ENCODE peak calls at places on chromosomes 13 and 19, in five cellular contexts. Y is K562, Q is SK-N-SH, X is GM12878, G is HCT116. B is an unnamed sample.

GRCh38 chr13:40490086-40490723 is 176.2 kb downstream of the FOXO1 start:
- DNase-seq in Y (no peak), Q (no peak), X (no peak), G (no peak), B (no peak)

GRCh38 chr13:86585826-86586225 is 786.6 kb upstream of the SLITRK6 start:
- DNase-seq in Y (no peak), Q (no peak), X (no peak), G (no peak), B (no peak)

GRCh38 chr19:34925278-34925855 is 1.3 kb upstream of the ZNF30 start:
- DNase-seq in Y (no peak), Q (no peak), X (no peak), G (no peak), B (no peak)

GRCh38 chr13:50901701-50902100 is 7.9 kb upstream of the RNASEH2B start:
- DNase-seq in Y (no peak), Q (no peak), X (no peak), G (no peak), B (no peak)

GRCh38 chr13:48539550-48539949 is 6.7 kb upstream of the RCBTB2 start:
- DNase-seq in Y (no peak), Q (no peak), X (no peak), G (no peak), B (no peak)

GRCh38 chr19:13099073-13099999 is 3.3 kb downstream of the LYL1 start:
- DNase-seq in Y (peak; percentile 45), Q (no peak), X (no peak), G (no peak), B (no peak)

GRCh38 chr19:51259348-51260245 is 8.7 kb downstream of the SIGLECL1 start:
- DNase-seq in Y (peak; percentile 57), Q (peak; percentile 48), X (peak; percentile 12), G (peak; percentile 41), B (peak; percentile 24)

GRCh38 chr19:51470966-51471365 is 7.4 kb upstream of the CEACAM18 start:
- DNase-seq in Y (peak; percentile 27), Q (no peak), X (no peak), G (no peak), B (no peak)

GRCh38 chr19:33339016-33339749 is 34.3 kb upstream of the CEBPG start:
- DNase-seq in Y (no peak), Q (no peak), X (no peak), G (no peak), B (no peak)

GRCh38 chr19:29805026-29805925 is 6.5 kb upstream of the CCNE1 start:
- DNase-seq in Y (no peak), Q (no peak), X (no peak), G (no peak), B (peak; percentile 77)

GRCh38 chr13:45584816-45585215 is 30.7 kb downstream of the ERICH6B start:
- DNase-seq in Y (peak; percentile 11), Q (no peak), X (no peak), G (peak; percentile 16), B (peak; percentile 20)
- TF ChIP-seq ZBTB33 in Y (no peak), Q (no peak), X (no peak), G (no peak), B (no peak)

GRCh38 chr19:18696023-18696422 is 12.5 kb downstream of the CRTC1 start:
- DNase-seq in Y (no peak), Q (no peak), X (no peak), G (no peak), B (no peak)
- TF ChIP-seq ZBTB33 in Y (peak; percentile 83), Q (no peak), X (no peak), G (no peak), B (no peak)

GRCh38 chr19:16076958-16077611 is 790 bp downstream of the TPM4 start:
- DNase-seq in Y (peak; percentile 41), Q (peak; percentile 70), X (no peak), G (no peak), B (no peak)
- TF ChIP-seq ZBTB33 in Y (no peak), Q (no peak), X (no peak), G (no peak), B (no peak)

DNA sequence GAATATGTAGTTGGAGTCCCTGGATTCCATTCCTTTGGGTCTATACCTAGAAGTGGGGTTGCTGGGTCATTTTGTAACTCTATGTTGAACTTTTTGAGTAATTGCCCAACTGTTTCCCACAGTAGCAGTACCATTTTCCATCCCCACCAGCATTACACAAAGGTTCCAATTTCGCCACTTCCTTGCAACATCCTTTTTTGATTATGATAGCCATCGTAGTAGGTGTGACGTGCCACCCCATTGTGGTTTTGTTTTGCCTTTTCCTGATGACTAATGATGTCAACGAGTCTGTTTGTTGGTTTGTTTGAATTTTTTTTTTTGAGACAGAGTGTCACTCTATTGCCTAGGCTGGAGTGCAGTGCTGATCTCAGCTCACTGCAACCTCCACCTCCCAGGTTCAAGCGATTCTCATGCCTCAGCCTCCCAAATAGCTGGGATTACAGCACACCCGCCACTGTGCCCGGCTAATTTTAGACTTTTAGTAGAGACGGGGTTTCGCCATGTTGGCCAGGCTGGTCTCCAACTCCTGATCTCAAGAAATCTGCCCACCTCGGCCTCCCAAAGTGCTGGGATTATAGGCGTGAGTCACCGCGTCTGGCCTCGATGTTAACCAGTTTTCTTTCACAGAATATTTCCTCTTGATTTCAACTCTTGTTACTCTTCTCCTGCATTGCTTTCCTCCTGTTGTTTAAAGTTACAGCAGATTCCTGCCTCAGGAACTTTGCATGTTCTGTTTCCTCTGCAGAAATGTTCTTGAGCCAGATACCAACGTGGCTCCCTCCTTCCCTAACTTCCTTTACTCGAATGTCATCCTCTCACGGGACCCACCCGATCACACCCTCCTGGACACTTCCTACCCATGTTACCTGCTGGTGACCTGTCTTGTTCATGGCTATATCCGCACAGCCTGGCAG is 3.6 kb upstream of the PEX11G start:
- DNase-seq in Y (no peak), Q (no peak), X (no peak), G (no peak), B (no peak)
- TF ChIP-seq ZBTB33 in Y (no peak), Q (no peak), X (no peak), G (no peak), B (no peak)

GRCh38 chr13:98263841-98264240 is 86.8 kb upstream of the RNF113B start:
- DNase-seq in Y (no peak), Q (no peak), X (no peak), G (no peak), B (no peak)

GRCh38 chr13:98264877-98265276 is 87.8 kb upstream of the RNF113B start:
- DNase-seq in Y (no peak), Q (no peak), X (no peak), G (no peak), B (no peak)

GRCh38 chr13:98267080-98267912 is 90.2 kb upstream of the RNF113B start:
- DNase-seq in Y (no peak), Q (no peak), X (peak; percentile 33), G (no peak), B (peak; percentile 94)

GRCh38 chr13:98269386-98269785 is 92.3 kb upstream of the RNF113B start:
- DNase-seq in Y (no peak), Q (no peak), X (no peak), G (no peak), B (peak; percentile 87)

DNA sequence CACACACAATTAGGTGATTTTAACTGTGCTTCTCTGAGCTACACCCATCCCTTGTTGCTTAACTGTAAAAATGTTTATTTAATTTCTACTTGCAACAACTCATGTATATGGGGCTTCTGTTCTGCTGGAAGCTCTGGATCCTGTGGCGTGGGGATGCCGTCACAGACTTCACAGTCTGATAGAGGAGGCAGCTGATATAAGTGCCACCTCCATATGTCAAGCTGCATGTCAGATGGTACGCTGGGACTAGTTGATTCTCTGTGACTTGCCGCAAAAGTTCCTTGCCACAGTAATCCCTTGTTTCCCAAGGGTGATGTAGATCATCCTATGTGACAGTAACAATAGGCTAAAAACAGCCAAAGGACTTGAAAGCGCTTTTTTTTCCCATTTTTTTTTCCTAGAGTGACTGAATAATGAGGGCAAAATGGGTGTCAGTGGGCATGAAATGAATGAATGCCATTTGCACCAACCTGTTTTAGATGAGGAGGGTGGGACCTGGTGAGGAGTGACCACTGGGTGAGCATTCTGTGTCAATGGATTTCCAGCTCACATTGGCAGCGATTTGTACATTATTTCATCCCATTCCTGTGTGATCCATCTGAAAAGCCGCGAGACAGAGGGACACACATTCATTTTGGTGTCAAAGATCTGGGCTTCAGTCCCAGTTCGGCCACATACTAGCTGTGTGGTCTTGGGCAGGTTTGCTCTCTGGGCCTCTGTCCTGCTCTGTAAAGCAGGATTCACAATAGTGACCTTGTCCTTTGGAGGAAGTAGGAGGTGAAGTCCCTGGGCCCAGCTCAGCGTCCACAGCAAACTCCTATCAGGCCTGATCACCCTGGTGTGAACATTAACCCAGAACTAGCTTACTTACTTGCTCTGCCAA is 88.8 kb upstream of the RNF113B start:
- DNase-seq in Y (no peak), Q (no peak), X (no peak), G (no peak), B (peak; percentile 98)
- TF ChIP-seq ZBTB33 in Y (no peak), Q (no peak), X (no peak), G (no peak), B (no peak)

DNA sequence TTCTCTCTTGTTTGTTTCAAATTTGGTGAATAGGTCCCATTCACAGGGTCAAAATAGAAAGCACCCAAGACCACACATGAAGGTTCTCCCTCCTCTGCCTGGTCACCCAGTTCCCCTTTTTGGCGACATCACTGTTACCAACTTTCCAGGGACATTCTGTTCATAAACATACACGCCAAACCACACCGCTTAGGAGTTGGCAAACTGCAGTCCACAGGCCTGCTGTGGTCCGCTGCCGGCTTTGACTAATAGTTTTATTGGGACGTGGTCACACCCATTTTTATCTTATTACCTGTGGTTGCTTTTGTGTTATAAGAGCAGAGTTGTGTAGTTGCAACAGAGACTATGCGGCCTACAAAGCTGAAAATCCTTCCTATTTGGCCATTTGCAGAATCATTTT is 24.2 kb downstream of the UHRF1 start:
- DNase-seq in Y (no peak), Q (no peak), X (no peak), G (no peak), B (no peak)
- TF ChIP-seq ZBTB33 in Y (no peak), Q (no peak), X (no peak), G (no peak), B (no peak)

GRCh38 chr19:42135836-42136235 is 3.6 kb upstream of the POU2F2 start:
- DNase-seq in Y (no peak), Q (no peak), X (no peak), G (no peak), B (no peak)

GRCh38 chr19:42143341-42144234 is 11.3 kb upstream of the POU2F2 start:
- DNase-seq in Y (peak; percentile 43), Q (no peak), X (no peak), G (no peak), B (no peak)

GRCh38 chr19:42134671-42135070 is 2.4 kb upstream of the POU2F2 start:
- DNase-seq in Y (no peak), Q (no peak), X (no peak), G (no peak), B (no peak)

DNA sequence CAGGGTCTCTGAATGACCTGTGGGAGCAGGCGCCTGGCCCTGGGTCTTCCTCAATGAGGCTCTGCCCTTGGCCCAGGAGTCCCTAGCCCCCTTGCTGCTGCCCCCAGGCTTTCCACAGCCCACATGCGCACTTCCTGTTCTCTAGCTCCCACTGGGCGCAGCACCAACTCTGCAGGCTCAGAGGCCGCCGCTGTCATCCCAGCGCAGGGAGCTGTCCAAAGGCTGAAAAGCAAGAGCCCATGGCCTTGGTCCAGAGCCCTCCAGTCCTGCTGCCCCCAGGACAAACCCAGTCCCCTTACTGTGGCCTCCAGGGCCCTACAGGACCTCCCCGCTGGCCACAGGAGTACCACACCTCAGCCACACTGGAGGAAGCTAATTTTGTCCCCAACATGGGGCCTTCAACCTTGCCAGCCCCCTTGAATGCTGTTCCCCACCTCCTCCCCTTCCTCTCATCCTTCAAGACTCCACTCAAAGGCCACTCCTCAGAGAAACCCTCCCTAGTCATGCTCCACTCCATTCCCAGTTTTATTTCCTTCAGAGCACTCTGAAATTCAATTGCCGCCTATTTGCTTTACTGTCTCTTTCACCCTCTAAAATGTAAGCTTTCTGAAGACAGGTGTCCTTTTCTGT is 8.0 kb upstream of the POU2F2 start:
- DNase-seq in Y (peak; percentile 62), Q (no peak), X (no peak), G (no peak), B (peak; percentile 31)
- TF ChIP-seq ZBTB33 in Y (no peak), Q (no peak), X (no peak), G (no peak), B (no peak)

B was measured in HepG2.